ENCODE peak calls at places on chromosomes 16 and 17, in seven cellular contexts. R is NCI-H146; L is NCI-H82; N is fibroblast of the aortic adventitia; O is right atrium auricular region; J is activated CD8-positive, alpha-beta memory T cell treated with anti-CD3 and anti-CD28 coated beads for 48 hours; E is AG09309. B is an unnamed sample.

GRCh38 chr17:45251931-45252330 is 10.0 kb downstream of the SPATA32 start:
- DNase-seq in R (no peak), L (no peak), N (no peak), O (no peak), J (no peak), E (no peak), B (no peak)

GRCh38 chr16:84459517-84459894 is 45.0 kb downstream of the MEAK7 start:
- DNase-seq in R (no peak), L (no peak), N (no peak), O (no peak), J (no peak), E (no peak), B (no peak)

GRCh38 chr17:6161456-6161855 is 91.3 kb downstream of the WSCD1 start:
- DNase-seq in R (no peak), L (no peak), N (no peak), O (no peak), J (no peak), E (no peak), B (no peak)

GRCh38 chr17:49783051-49783715 is 5.3 kb upstream of the KAT7 start:
- DNase-seq in R (peak; percentile 63), L (peak; percentile 97), N (peak; percentile 32), O (no peak), J (no peak), E (no peak), B (no peak)

GRCh38 chr17:77867308-77867781 is 91.2 kb upstream of the TNRC6C start:
- DNase-seq in R (no peak), L (no peak), N (no peak), O (no peak), J (no peak), E (no peak), B (no peak)

GRCh38 chr16:26240807-26241206 is 549.0 kb downstream of the HS3ST4 start:
- DNase-seq in R (no peak), L (no peak), N (no peak), O (no peak), J (no peak), E (no peak), B (no peak)

GRCh38 chr16:66873685-66874055 is 6.6 kb upstream of the PDP2 start:
- DNase-seq in R (no peak), L (no peak), N (no peak), O (no peak), J (no peak), E (no peak), B (no peak)

GRCh38 chr16:2985893-2986355 is 5.7 kb upstream of the PKMYT1 start:
- DNase-seq in R (no peak), L (peak; percentile 22), N (no peak), O (no peak), J (no peak), E (no peak), B (no peak)

GRCh38 chr17:422196-422930 is 69.8 kb upstream of the RPH3AL start:
- DNase-seq in R (peak; percentile 35), L (no peak), N (no peak), O (no peak), J (no peak), E (no peak), B (no peak)

GRCh38 chr17:77843878-77844260 is 114.6 kb upstream of the TNRC6C start:
- DNase-seq in R (no peak), L (no peak), N (no peak), O (no peak), J (no peak), E (no peak), B (no peak)

GRCh38 chr16:28105297-28105696 is 41.8 kb upstream of the GSG1L start:
- DNase-seq in R (no peak), L (no peak), N (no peak), O (no peak), J (no peak), E (no peak), B (no peak)

GRCh38 chr17:47717261-47717697 is 15.8 kb upstream of the TBX21 start:
- DNase-seq in R (peak; percentile 10), L (peak; percentile 22), N (no peak), O (no peak), J (no peak), E (no peak), B (no peak)

GRCh38 chr16:84735846-84736586 is 36.2 kb downstream of the USP10 start:
- DNase-seq in R (peak; percentile 68), L (no peak), N (no peak), O (no peak), J (no peak), E (no peak), B (no peak)

GRCh38 chr16:21301895-21302291 is 23.8 kb upstream of the CRYM start:
- DNase-seq in R (no peak), L (no peak), N (peak; percentile 41), O (no peak), J (no peak), E (no peak), B (no peak)

GRCh38 chr17:59623151-59623550 is 3.5 kb downstream of the CLTC start:
- DNase-seq in R (no peak), L (no peak), N (peak; percentile 47), O (no peak), J (no peak), E (no peak), B (no peak)

GRCh38 chr17:75034236-75034908 is 12.4 kb downstream of the ATP5PD start:
- DNase-seq in R (peak; percentile 92), L (peak; percentile 98), N (peak; percentile 87), O (peak; percentile 93), J (peak; percentile 98), E (no peak), B (peak; percentile 61)

GRCh38 chr17:67490471-67490870 is 113.4 kb downstream of the PITPNC1 start:
- DNase-seq in R (no peak), L (no peak), N (no peak), O (no peak), J (no peak), E (no peak), B (no peak)

GRCh38 chr17:62749926-62750325 is 58.2 kb downstream of the MARCHF10 start:
- DNase-seq in R (no peak), L (no peak), N (no peak), O (no peak), J (no peak), E (no peak), B (no peak)

GRCh38 chr17:60941028-60941427 is 263.4 kb downstream of the BCAS3 start:
- DNase-seq in R (no peak), L (no peak), N (peak; percentile 93), O (peak; percentile 70), J (no peak), E (peak; percentile 80), B (peak; percentile 94)

GRCh38 chr16:30185683-30186421 is 2.5 kb downstream of the CORO1A start:
- DNase-seq in R (no peak), L (no peak), N (no peak), O (no peak), J (peak; percentile 64), E (no peak), B (no peak)

GRCh38 chr17:10126554-10127493 is 71.6 kb downstream of the GAS7 start:
- DNase-seq in R (no peak), L (peak; percentile 43), N (peak; percentile 67), O (peak; percentile 77), J (no peak), E (no peak), B (peak; percentile 66)